ENCODE peak calls at places on chromosomes 2 and 18, in seven cellular contexts. E, J, G, F, C, D and W are unnamed samples.
A peak's percentile ranks its signal among the peaks of the same experiment; 100 is the strongest.

GRCh38 chr2:181660181-181660580 is 3.3 kb upstream of the CERKL start:
- DNase-seq in E (no peak), J (no peak), G (no peak), F (no peak), C (no peak), D (no peak), W (no peak)

GRCh38 chr18:55513199-55513598 is 74.8 kb downstream of the TCF4 start:
- DNase-seq in E (no peak), J (no peak), G (no peak), F (no peak), C (peak; percentile 60), D (no peak), W (no peak)

GRCh38 chr2:33085646-33086045 is 138.9 kb downstream of the LTBP1 start:
- DNase-seq in E (no peak), J (no peak), G (no peak), F (no peak), C (no peak), D (no peak), W (no peak)

GRCh38 chr2:2014251-2014761 is 270.0 kb upstream of the PXDN start:
- DNase-seq in E (no peak), J (no peak), G (no peak), F (peak; percentile 83), C (peak; percentile 24), D (no peak), W (peak; percentile 79)

GRCh38 chr2:99451280-99451679 is 38.5 kb downstream of the REV1 start:
- DNase-seq in E (no peak), J (no peak), G (no peak), F (no peak), C (no peak), D (no peak), W (no peak)

GRCh38 chr2:121584741-121585140 is 54.1 kb downstream of the RNU4ATAC start:
- DNase-seq in E (no peak), J (no peak), G (no peak), F (no peak), C (no peak), D (no peak), W (no peak)

GRCh38 chr2:224594840-224595239 is 9.7 kb upstream of the CUL3 start:
- DNase-seq in E (no peak), J (no peak), G (no peak), F (no peak), C (peak; percentile 33), D (no peak), W (no peak)

GRCh38 chr2:20411361-20411894 is 35.4 kb upstream of the RHOB start:
- DNase-seq in E (peak; percentile 82), J (peak; percentile 57), G (peak; percentile 88), F (peak; percentile 53), C (peak; percentile 86), D (peak; percentile 87), W (peak; percentile 47)

GRCh38 chr18:26536032-26536431 is 12.3 kb downstream of the KCTD1 start:
- DNase-seq in E (no peak), J (no peak), G (no peak), F (no peak), C (no peak), D (no peak), W (no peak)